ENCODE peak calls at places on chromosomes 4 and X, in four cellular contexts. K is WTC11, N is HepG2, A is K562. D is an unnamed sample.

GRCh38 chr4:177177446-177178160 is 132.1 kb upstream of the NEIL3 start:
- DNase-seq in K (no peak), N (no peak), A (no peak), D (no peak)

GRCh38 chr4:72286185-72286584 is 254.4 kb downstream of the NPFFR2 start:
- DNase-seq in K (no peak), N (no peak), A (no peak), D (no peak)

GRCh38 chr4:149113804-149114430 is 671.7 kb upstream of the NR3C2 start:
- DNase-seq in K (no peak), N (no peak), A (no peak), D (no peak)

GRCh38 chr4:4869731-4870483 is 10.4 kb downstream of the MSX1 start:
- DNase-seq in K (peak), N (no peak), A (no peak), D (no peak)

GRCh38 chrX:150649096-150649870 is 43.9 kb upstream of the MTMR1 start:
- DNase-seq in K (no peak), N (no peak), A (no peak), D (no peak)

GRCh38 chr4:172514011-172514410 is 654.6 kb upstream of the GALNT7 start:
- DNase-seq in K (no peak), N (no peak), A (no peak), D (no peak)

GRCh38 chrX:155094468-155095061 is 23.3 kb downstream of the BRCC3 start:
- DNase-seq in K (no peak), N (peak), A (peak), D (peak)

GRCh38 chr4:102826105-102826889 is 1.1 kb downstream of the UBE2D3 start:
- DNase-seq in K (no peak), N (no peak), A (no peak), D (no peak)

GRCh38 chr4:73750730-73751129 is 10.4 kb downstream of the CXCL8 start:
- DNase-seq in K (no peak), N (no peak), A (no peak), D (no peak)
- TF ChIP-seq ELF4 in K (no peak), N (no peak), A (no peak), D (no peak)

DNA sequence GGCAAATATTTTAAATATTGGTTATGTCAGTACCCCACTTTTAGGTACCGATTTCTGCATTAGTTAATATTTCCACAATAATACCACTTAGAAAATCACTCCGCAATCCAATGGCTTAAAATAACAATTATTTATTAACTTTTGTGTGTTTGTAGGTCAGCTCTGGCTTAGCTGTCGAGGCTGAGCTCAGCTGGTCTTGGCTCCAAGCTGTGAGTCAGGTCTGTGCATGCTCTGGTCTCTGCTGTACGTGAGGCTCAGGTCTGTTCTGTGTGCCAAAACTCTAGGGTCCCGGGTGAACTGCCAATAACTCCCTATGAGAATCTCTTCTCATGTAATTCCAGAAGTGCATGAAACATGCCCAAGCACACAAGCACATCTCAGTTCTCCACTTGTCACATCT is 245.8 kb upstream of the GK2 start:
- DNase-seq in K (no peak), N (no peak), A (no peak), D (no peak)
- TF ChIP-seq ELF4 in K (no peak), N (no peak), A (no peak), D (no peak)

GRCh38 chrX:144681501-144681900 is 565.8 kb upstream of the SPANXN1 start:
- DNase-seq in K (no peak), N (no peak), A (no peak), D (no peak)

DNA sequence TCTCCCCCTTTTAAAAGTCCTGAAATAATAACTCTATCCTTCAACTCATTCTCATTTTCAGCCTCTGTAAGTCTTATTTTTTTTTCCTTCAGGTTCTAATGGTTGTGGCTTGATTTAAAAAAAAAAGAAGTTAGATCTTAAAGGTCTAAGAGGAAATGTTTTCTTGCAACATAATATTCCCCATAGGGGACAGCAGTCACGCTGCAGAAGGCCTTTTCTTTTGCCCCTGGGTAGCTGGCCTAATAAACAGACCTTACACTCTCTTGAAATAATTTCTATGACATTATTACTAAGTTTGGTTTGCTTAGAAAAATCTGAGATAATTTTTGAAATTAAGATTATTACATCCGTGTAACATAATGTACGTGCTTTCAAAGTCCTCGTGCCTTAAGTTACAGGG is 564.1 kb upstream of the SPANXN1 start:
- DNase-seq in K (no peak), N (no peak), A (no peak), D (no peak)
- TF ChIP-seq ELF4 in K (no peak), N (no peak), A (no peak), D (no peak)

GRCh38 chr4:141075553-141075952 is 57.7 kb downstream of the RNF150 start:
- DNase-seq in K (no peak), N (no peak), A (no peak), D (no peak)
- TF ChIP-seq ELF4 in K (no peak), N (no peak), A (no peak), D (no peak)

DNA sequence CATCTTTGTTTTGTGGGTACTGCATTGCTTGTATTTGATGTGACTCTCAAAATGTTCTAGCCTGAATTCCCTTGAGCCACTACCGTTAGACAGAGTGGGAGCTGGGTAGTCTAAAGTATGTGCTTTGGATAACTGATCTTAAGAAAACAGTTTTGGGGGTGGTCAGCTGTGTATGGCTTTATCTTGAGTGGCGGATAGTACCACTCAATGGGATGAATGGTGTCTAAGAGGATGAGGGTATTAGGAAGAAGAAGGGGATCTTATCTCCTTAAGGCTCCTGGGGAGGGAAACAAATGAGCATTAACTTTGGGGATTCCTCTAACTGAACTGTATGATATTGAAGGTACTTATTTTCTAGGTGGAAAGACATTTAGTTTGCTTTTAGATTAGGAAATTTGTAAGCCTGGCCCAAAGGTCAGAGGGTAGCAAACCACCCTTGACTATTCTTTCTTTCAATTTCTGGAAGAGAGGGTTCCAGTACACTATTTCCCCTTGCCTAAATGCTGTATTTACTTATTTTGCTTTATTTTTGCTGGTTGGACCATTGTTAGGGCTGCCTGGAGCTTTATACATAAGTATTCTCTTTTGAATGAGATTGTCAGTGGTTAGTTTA is 11.3 kb downstream of the BMP2K start:
- DNase-seq in K (no peak), N (no peak), A (no peak), D (no peak)
- TF ChIP-seq ELF4 in K (no peak), N (no peak), A (no peak), D (no peak)

DNA sequence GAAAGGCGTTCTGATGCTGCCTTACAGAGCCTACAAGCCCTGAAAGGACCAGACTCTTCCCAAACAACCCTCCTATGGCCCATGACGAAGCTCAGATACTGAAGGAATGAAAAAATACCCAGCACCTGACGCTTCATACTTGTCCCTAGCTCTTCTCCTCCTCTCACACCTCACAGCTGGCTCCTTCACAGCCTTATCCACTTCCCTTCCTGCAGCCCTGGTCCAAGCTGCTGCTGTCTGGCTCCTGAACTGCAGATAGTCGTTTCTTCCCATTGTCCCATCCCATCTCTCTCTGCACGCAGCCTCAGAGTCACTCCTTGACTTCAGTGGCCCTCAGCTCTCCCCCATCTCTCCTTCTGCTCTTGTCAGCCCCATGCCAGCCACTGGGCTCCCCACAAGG is 56.6 kb downstream of the FAM193A start:
- DNase-seq in K (no peak), N (no peak), A (no peak), D (no peak)
- TF ChIP-seq ELF4 in K (no peak), N (no peak), A (no peak), D (no peak)

DNA sequence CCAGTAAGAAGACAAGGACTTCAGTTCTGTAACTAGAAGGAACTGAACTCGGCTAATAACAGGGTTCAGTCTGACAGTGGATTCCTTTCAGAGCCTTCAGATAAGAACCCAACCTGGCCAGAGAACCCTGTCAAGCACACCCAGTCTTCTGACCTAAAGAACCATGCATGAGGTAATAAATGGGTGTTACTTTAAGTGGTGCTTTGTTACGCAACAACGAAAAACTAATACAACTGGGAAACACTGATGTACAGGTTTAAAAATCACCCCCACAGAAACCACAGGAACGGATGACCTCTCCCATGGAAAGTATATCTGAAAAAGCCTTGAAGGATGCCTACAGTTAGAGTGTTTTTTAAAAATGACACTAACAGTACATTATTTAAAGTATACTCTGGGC is 94.5 kb downstream of the PAPSS1 start:
- DNase-seq in K (no peak), N (no peak), A (no peak), D (no peak)
- TF ChIP-seq ELF4 in K (no peak), N (no peak), A (no peak), D (no peak)

GRCh38 chr4:108359130-108359709 is 190.5 kb upstream of the LEF1 start:
- DNase-seq in K (no peak), N (no peak), A (no peak), D (no peak)
- TF ChIP-seq ELF4 in K (no peak), N (no peak), A (no peak), D (no peak)

GRCh38 chr4:168390041-168390440 is 71.5 kb upstream of the DDX60 start:
- DNase-seq in K (no peak), N (no peak), A (no peak), D (no peak)

GRCh38 chr4:168386002-168386401 is 67.5 kb upstream of the DDX60 start:
- DNase-seq in K (no peak), N (no peak), A (no peak), D (no peak)

GRCh38 chr4:168387091-168387490 is 68.5 kb upstream of the DDX60 start:
- DNase-seq in K (no peak), N (no peak), A (no peak), D (no peak)

GRCh38 chr4:168385142-168385490 is 66.6 kb upstream of the DDX60 start:
- DNase-seq in K (no peak), N (no peak), A (no peak), D (no peak)

DNA sequence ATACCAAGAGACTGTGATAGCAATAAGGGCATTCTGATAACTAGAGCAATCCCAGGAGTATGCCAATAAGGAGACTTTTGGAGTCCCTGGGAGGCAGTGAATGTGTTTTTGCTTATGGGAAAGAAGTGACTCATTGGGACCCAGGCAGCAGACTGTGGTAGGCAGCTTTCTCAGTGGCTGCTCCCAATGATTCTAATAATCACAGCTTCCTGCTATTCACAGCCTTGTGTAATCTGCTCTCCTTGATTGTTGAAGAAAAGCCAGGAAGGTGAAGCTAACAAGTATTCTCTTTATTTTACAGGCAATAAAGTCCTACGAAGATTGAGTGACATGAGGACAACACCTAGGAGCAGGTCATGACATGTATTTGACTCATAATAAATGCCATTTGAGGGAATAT is 70.3 kb upstream of the DDX60 start:
- DNase-seq in K (no peak), N (no peak), A (no peak), D (no peak)
- TF ChIP-seq ELF4 in K (no peak), N (no peak), A (no peak), D (no peak)